ENCODE peak calls at places on chromosomes 7 and 10, in eight cellular contexts. G, A, F, B, Y, O, N and T are unnamed samples.

GRCh38 chr10:8034666-8035640 is 19.5 kb upstream of the GATA3 start:
- DNase-seq in B (no peak), F (no peak), G (peak; percentile 66), O (no peak), A (peak; percentile 23), Y (no peak), N (peak; percentile 10), T (no peak)

GRCh38 chr7:49172639-49173038 is 248.3 kb downstream of the CDC14C start:
- DNase-seq in G (no peak), A (no peak), O (no peak), F (no peak), N (no peak), B (no peak), Y (no peak), T (no peak)

GRCh38 chr10:1187151-1187854 is 131.1 kb downstream of the WDR37 start:
- DNase-seq in O (no peak), F (no peak), B (peak; percentile 85), A (no peak), Y (no peak), G (no peak), N (no peak), T (no peak)

GRCh38 chr7:92586403-92586802 is 3.8 kb downstream of the FAM133B start:
- DNase-seq in Y (no peak), F (peak; percentile 52), G (no peak), A (no peak), O (no peak), B (no peak), N (no peak), T (peak; percentile 45)

GRCh38 chr10:67609996-67610793 is 85.8 kb downstream of the CTNNA3 start:
- DNase-seq in A (no peak), N (no peak), O (no peak), B (no peak), G (no peak), Y (no peak), F (no peak), T (peak; percentile 40)

GRCh38 chr10:96560970-96561887 is 25.6 kb downstream of the TM9SF3 start:
- DNase-seq in O (no peak), G (no peak), B (no peak), F (peak; percentile 66), N (no peak), Y (no peak), A (no peak), T (peak; percentile 51)

GRCh38 chr7:7785349-7785973 is 67.1 kb upstream of the RPA3 start:
- DNase-seq in A (no peak), F (no peak), O (no peak), N (no peak), B (no peak), G (no peak), Y (no peak), T (no peak)

GRCh38 chr10:132185601-132186487 is 904 bp upstream of the DPYSL4 start:
- DNase-seq in A (peak; percentile 18), B (no peak), Y (peak; percentile 44), N (peak; percentile 54), G (peak; percentile 68), F (no peak), O (peak; percentile 64), T (no peak)

GRCh38 chr10:15478429-15478828 is 107.3 kb upstream of the FAM171A1 start:
- DNase-seq in Y (no peak), A (no peak), N (no peak), O (no peak), B (no peak), G (no peak), F (no peak), T (no peak)

GRCh38 chr10:130416334-130416950 is 280.3 kb downstream of the GLRX3 start:
- DNase-seq in B (no peak), Y (no peak), F (no peak), O (no peak), A (no peak), N (no peak), G (no peak), T (no peak)

GRCh38 chr10:97539523-97540200 is 32.9 kb upstream of the ANKRD2 start:
- DNase-seq in Y (no peak), A (no peak), N (no peak), F (peak; percentile 92), B (no peak), O (peak; percentile 49), G (no peak), T (peak; percentile 58)

GRCh38 chr7:30682131-30683083 is at the start of gene CRHR2:
- DNase-seq in G (peak; percentile 69), N (no peak), B (no peak), F (no peak), O (peak; percentile 59), A (no peak), Y (no peak), T (no peak)